ENCODE peak calls at places on chromosomes 16 and 17, in nine cellular contexts. U, V, R, D, W, Z, T, Y and Q are unnamed samples.

GRCh38 chr17:9021985-9022552 is 759 bp downstream of the NTN1 start:
- DNase-seq in U (peak; percentile 22), V (no peak), R (no peak), D (no peak), W (no peak), Z (no peak), T (peak; percentile 22), Y (peak; percentile 45), Q (peak; percentile 70)

GRCh38 chr17:68860941-68861340 is 94.3 kb downstream of the ABCA8 start:
- DNase-seq in U (no peak), V (no peak), R (no peak), D (no peak), W (no peak), Z (no peak), T (no peak), Y (no peak), Q (no peak)

GRCh38 chr17:42751628-42752027 is 6.8 kb upstream of the EZH1 start:
- DNase-seq in U (no peak), V (no peak), R (no peak), D (no peak), W (no peak), Z (no peak), T (no peak), Y (no peak), Q (no peak)

GRCh38 chr17:44792276-44792675 is 33.5 kb downstream of the ADAM11 start:
- DNase-seq in U (no peak), V (no peak), R (no peak), D (no peak), W (no peak), Z (no peak), T (peak; percentile 53), Y (no peak), Q (no peak)

GRCh38 chr17:7716901-7717755 is at the start of gene DNAH2:
- DNase-seq in U (peak; percentile 82), V (no peak), R (peak; percentile 69), D (peak; percentile 97), W (peak; percentile 7), Z (peak; percentile 23), T (peak; percentile 91), Y (peak; percentile 79), Q (peak; percentile 66)

GRCh38 chr17:83062818-83063671 is 16.4 kb upstream of the METRNL start:
- DNase-seq in U (no peak), V (no peak), R (peak; percentile 18), D (no peak), W (no peak), Z (no peak), T (no peak), Y (no peak), Q (peak; percentile 45)

GRCh38 chr17:74807925-74808324 is 31.8 kb upstream of the NAT9 start:
- DNase-seq in U (no peak), V (no peak), R (no peak), D (no peak), W (no peak), Z (no peak), T (no peak), Y (no peak), Q (no peak)

GRCh38 chr17:4861052-4861451 is 27.9 kb downstream of the MINK1 start:
- DNase-seq in U (no peak), V (no peak), R (no peak), D (no peak), W (no peak), Z (no peak), T (no peak), Y (no peak), Q (no peak)

GRCh38 chr17:76709077-76709950 is 1.5 kb downstream of the MXRA7 start:
- DNase-seq in U (peak; percentile 44), V (no peak), R (peak; percentile 70), D (peak; percentile 89), W (no peak), Z (no peak), T (peak; percentile 91), Y (peak; percentile 93), Q (no peak)

GRCh38 chr17:31019004-31019403 is 48.2 kb downstream of the RNF135 start:
- DNase-seq in U (no peak), V (no peak), R (no peak), D (no peak), W (no peak), Z (no peak), T (no peak), Y (no peak), Q (no peak)

GRCh38 chr16:46768809-46769208 is 20.7 kb upstream of the MYLK3 start:
- DNase-seq in U (no peak), V (no peak), R (no peak), D (peak; percentile 37), W (no peak), Z (no peak), T (no peak), Y (no peak), Q (no peak)

GRCh38 chr17:61399131-61400057 is at the start of gene TBX2:
- DNase-seq in U (no peak), V (no peak), R (peak; percentile 50), D (peak; percentile 87), W (no peak), Z (no peak), T (peak; percentile 89), Y (peak; percentile 86), Q (peak; percentile 78)

GRCh38 chr16:48318630-48319029 is 66.6 kb downstream of the SIAH1 start:
- DNase-seq in U (no peak), V (no peak), R (no peak), D (peak; percentile 55), W (peak; percentile 12), Z (peak; percentile 82), T (no peak), Y (peak; percentile 40), Q (no peak)

GRCh38 chr16:1060416-1061340 is 11.9 kb upstream of the SSTR5 start:
- DNase-seq in U (no peak), V (no peak), R (no peak), D (no peak), W (no peak), Z (no peak), T (no peak), Y (no peak), Q (no peak)

GRCh38 chr16:84712801-84713775 is 13.3 kb downstream of the USP10 start:
- DNase-seq in U (no peak), V (no peak), R (no peak), D (no peak), W (no peak), Z (no peak), T (no peak), Y (no peak), Q (no peak)

GRCh38 chr16:50666658-50667496 is 14.2 kb downstream of the SNX20 start:
- DNase-seq in U (no peak), V (no peak), R (no peak), D (no peak), W (peak; percentile 37), Z (peak; percentile 69), T (no peak), Y (no peak), Q (no peak)

GRCh38 chr16:72876221-72876620 is 171.7 kb downstream of the ZFHX3 start:
- DNase-seq in U (no peak), V (no peak), R (peak; percentile 32), D (no peak), W (no peak), Z (peak; percentile 5), T (no peak), Y (peak; percentile 83), Q (no peak)

GRCh38 chr17:81553018-81553615 is 964 bp upstream of the FAAP100 start:
- DNase-seq in U (peak; percentile 73), V (peak; percentile 44), R (peak; percentile 83), D (peak; percentile 93), W (peak; percentile 73), Z (peak; percentile 94), T (peak; percentile 88), Y (peak; percentile 65), Q (no peak)

GRCh38 chr16:56246051-56246817 is 54.9 kb downstream of the GNAO1 start:
- DNase-seq in U (no peak), V (no peak), R (no peak), D (peak; percentile 87), W (no peak), Z (no peak), T (peak; percentile 94), Y (no peak), Q (peak; percentile 74)

GRCh38 chr17:2366747-2367494 is 29.6 kb downstream of the SGSM2 start:
- DNase-seq in U (no peak), V (no peak), R (no peak), D (peak; percentile 58), W (no peak), Z (no peak), T (no peak), Y (peak; percentile 9), Q (no peak)

GRCh38 chr17:17476865-17477467 is at the start of gene MED9:
- DNase-seq in U (peak; percentile 88), V (peak; percentile 88), R (peak; percentile 94), D (peak; percentile 96), W (peak; percentile 87), Z (peak; percentile 93), T (peak; percentile 88), Y (peak; percentile 95), Q (peak; percentile 94)

GRCh38 chr17:57594767-57595166 is 150.3 kb downstream of the CCDC182 start:
- DNase-seq in U (no peak), V (no peak), R (no peak), D (no peak), W (no peak), Z (no peak), T (no peak), Y (no peak), Q (no peak)

GRCh38 chr17:80826955-80827645 is 164.5 kb upstream of the CHMP6 start:
- DNase-seq in U (no peak), V (no peak), R (no peak), D (peak; percentile 40), W (no peak), Z (no peak), T (peak; percentile 62), Y (no peak), Q (peak; percentile 56)

GRCh38 chr16:46972971-46973456 is 460 bp downstream of the DNAJA2 start:
- DNase-seq in U (peak; percentile 22), V (no peak), R (peak; percentile 53), D (peak; percentile 57), W (peak; percentile 32), Z (peak; percentile 61), T (no peak), Y (peak; percentile 37), Q (peak; percentile 43)

GRCh38 chr17:14356043-14356637 is 55.3 kb downstream of the HS3ST3B1 start:
- DNase-seq in U (no peak), V (no peak), R (no peak), D (peak; percentile 47), W (no peak), Z (no peak), T (no peak), Y (no peak), Q (no peak)

GRCh38 chr16:75758215-75758614 is 31.9 kb upstream of the CPHXL start:
- DNase-seq in U (no peak), V (no peak), R (no peak), D (no peak), W (no peak), Z (no peak), T (peak; percentile 62), Y (no peak), Q (no peak)

GRCh38 chr17:13086142-13086769 is 68.4 kb upstream of the ELAC2 start:
- DNase-seq in U (no peak), V (no peak), R (no peak), D (no peak), W (no peak), Z (no peak), T (no peak), Y (peak; percentile 26), Q (no peak)

GRCh38 chr17:63311416-63311937 is 134.6 kb downstream of the CYB561 start:
- DNase-seq in U (no peak), V (no peak), R (no peak), D (no peak), W (no peak), Z (peak; percentile 15), T (no peak), Y (no peak), Q (no peak)

GRCh38 chr16:19896951-19897350 is 12.3 kb upstream of the GPRC5B start:
- DNase-seq in U (no peak), V (no peak), R (no peak), D (no peak), W (no peak), Z (no peak), T (no peak), Y (no peak), Q (no peak)

GRCh38 chr16:46996391-46996790 is 22.9 kb upstream of the DNAJA2 start:
- DNase-seq in U (no peak), V (no peak), R (no peak), D (no peak), W (no peak), Z (no peak), T (no peak), Y (no peak), Q (no peak)

GRCh38 chr16:4064950-4065352 is 51.3 kb downstream of the ADCY9 start:
- DNase-seq in U (no peak), V (no peak), R (no peak), D (no peak), W (peak; percentile 7), Z (peak; percentile 73), T (no peak), Y (no peak), Q (peak; percentile 49)